ENCODE peak calls at places on chromosomes 12 and 14, in six cellular contexts. X is psoas muscle, C is ovary, I is GM06990, D is HFF-Myc, M is Panc1. Q is an unnamed sample.

GRCh38 chr14:104481323-104481722 is 98.2 kb upstream of the C14orf180 start:
- DNase-seq in X (no peak), C (no peak), I (no peak), D (no peak), M (no peak), Q (no peak)

GRCh38 chr14:77508249-77508648 is 9.6 kb upstream of the ISM2 start:
- DNase-seq in X (no peak), C (no peak), I (no peak), D (no peak), M (no peak), Q (no peak)

GRCh38 chr14:57732886-57733285 is 133.0 kb downstream of the SLC35F4 start:
- DNase-seq in X (no peak), C (no peak), I (no peak), D (no peak), M (no peak), Q (no peak)

GRCh38 chr12:2498961-2499500 is 295.7 kb upstream of the FKBP4 start:
- DNase-seq in X (no peak), C (no peak), I (no peak), D (no peak), M (no peak), Q (no peak)

GRCh38 chr12:128930591-128930990 is 77.3 kb downstream of the GLT1D1 start:
- DNase-seq in X (no peak), C (no peak), I (no peak), D (no peak), M (no peak), Q (no peak)

GRCh38 chr14:91654836-91655235 is 77.0 kb downstream of the CATSPERB start:
- DNase-seq in X (no peak), C (no peak), I (no peak), D (no peak), M (no peak), Q (no peak)

GRCh38 chr12:47265391-47265790 is 185.6 kb upstream of the AMIGO2 start:
- DNase-seq in X (no peak), C (no peak), I (no peak), D (no peak), M (no peak), Q (no peak)

GRCh38 chr12:31849090-31849687 is 110.0 kb upstream of the RESF1 start:
- DNase-seq in X (no peak), C (no peak), I (no peak), D (no peak), M (no peak), Q (no peak)

GRCh38 chr12:12622418-12622817 is 10.7 kb downstream of the CREBL2 start:
- DNase-seq in X (no peak), C (no peak), I (no peak), D (no peak), M (no peak), Q (no peak)

GRCh38 chr14:20682127-20682434 is 2.3 kb upstream of the RNASE4 start:
- DNase-seq in X (no peak), C (peak; percentile 47), I (no peak), D (no peak), M (no peak), Q (no peak)

GRCh38 chr12:127957001-127957660 is 309.8 kb upstream of the TMEM132C start:
- DNase-seq in X (no peak), C (no peak), I (no peak), D (no peak), M (no peak), Q (no peak)

GRCh38 chr12:107518868-107519267 is 166.7 kb upstream of the PWP1 start:
- DNase-seq in X (no peak), C (no peak), I (no peak), D (no peak), M (no peak), Q (no peak)

GRCh38 chr12:15956413-15957185 is 45.5 kb downstream of the DERA start:
- DNase-seq in X (no peak), C (no peak), I (no peak), D (no peak), M (no peak), Q (no peak)

GRCh38 chr12:2893007-2893406 is 2.3 kb downstream of the TULP3 start:
- DNase-seq in X (peak; percentile 29), C (peak; percentile 35), I (no peak), D (peak; percentile 75), M (no peak), Q (no peak)

GRCh38 chr14:44453433-44454171 is 53.5 kb downstream of the FSCB start:
- DNase-seq in X (no peak), C (no peak), I (no peak), D (no peak), M (no peak), Q (no peak)

GRCh38 chr12:30515351-30515750 is 180.3 kb downstream of the IPO8 start:
- DNase-seq in X (no peak), C (no peak), I (no peak), D (peak; percentile 1), M (no peak), Q (no peak)

GRCh38 chr12:78284417-78284816 is 453.7 kb downstream of the NAV3 start:
- DNase-seq in X (no peak), C (no peak), I (no peak), D (no peak), M (no peak), Q (no peak)

GRCh38 chr12:72872986-72873385 is 600.8 kb downstream of the TRHDE start:
- DNase-seq in X (no peak), C (no peak), I (no peak), D (no peak), M (no peak), Q (no peak)

GRCh38 chr12:95002754-95003153 is 743 bp downstream of the NDUFA12 start:
- DNase-seq in X (no peak), C (no peak), I (no peak), D (no peak), M (no peak), Q (no peak)

GRCh38 chr14:105213396-105213795 is 32.3 kb upstream of the NUDT14 start:
- DNase-seq in X (no peak), C (no peak), I (no peak), D (no peak), M (no peak), Q (no peak)

GRCh38 chr12:93813181-93813580 is 136.0 kb downstream of the CRADD start:
- DNase-seq in X (no peak), C (no peak), I (no peak), D (no peak), M (no peak), Q (no peak)

GRCh38 chr12:14810953-14811483 is 3.0 kb downstream of the SMCO3 start:
- DNase-seq in X (no peak), C (no peak), I (no peak), D (no peak), M (no peak), Q (no peak)

GRCh38 chr12:24562761-24563392 is 386.0 kb downstream of the BCAT1 start:
- DNase-seq in X (peak; percentile 42), C (peak; percentile 74), I (peak; percentile 9), D (no peak), M (no peak), Q (peak; percentile 56)

GRCh38 chr14:71497645-71498086 is 434.6 kb upstream of the RGS6 start:
- DNase-seq in X (no peak), C (no peak), I (peak; percentile 87), D (no peak), M (no peak), Q (peak; percentile 39)

GRCh38 chr14:81247271-81247766 is 26.6 kb upstream of the GTF2A1 start:
- DNase-seq in X (no peak), C (no peak), I (no peak), D (no peak), M (no peak), Q (no peak)

DNA sequence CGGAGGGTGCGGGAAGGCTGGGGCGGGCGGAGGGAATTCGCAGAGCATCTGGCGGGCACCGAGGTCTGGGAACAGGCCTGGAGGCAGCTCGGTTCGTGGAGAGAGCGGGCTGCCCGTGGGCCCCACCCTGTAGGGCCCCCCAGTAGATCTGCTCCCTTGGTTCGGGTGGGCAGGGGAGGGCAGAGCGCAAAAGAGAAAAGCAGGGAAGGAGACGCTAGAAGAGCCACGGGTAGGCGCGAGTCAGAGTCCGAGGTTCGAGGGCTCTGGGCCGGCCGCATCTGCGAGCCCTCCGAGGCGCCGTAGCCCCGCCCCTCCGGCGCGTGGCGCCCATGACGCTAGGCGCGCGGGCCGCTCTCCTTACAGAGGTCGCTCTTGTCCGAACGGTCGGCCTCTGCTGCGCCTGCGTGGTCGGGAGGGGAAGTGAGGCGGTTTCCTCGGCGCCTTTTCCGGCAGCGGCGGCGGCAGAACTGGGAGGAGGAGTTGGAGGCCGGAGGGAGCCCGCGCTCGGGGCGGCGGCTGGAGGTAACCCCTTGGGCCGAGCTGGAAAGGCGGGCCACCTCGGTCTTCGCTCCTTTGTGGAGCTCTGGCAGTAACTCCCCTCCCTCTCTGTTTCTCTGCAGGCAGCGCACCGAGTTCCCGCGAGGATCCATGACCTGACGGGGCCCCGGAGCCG is at the start of gene ARF6:
- DNase-seq in X (peak; percentile 100), C (peak; percentile 99), I (peak; percentile 99), D (peak; percentile 86), M (no peak), Q (peak; percentile 98)
- TF ChIP-seq CTCF in X (no peak), C (peak; percentile 30), I (no peak), D (no peak), M (no peak), Q (peak; percentile 43)

DNA sequence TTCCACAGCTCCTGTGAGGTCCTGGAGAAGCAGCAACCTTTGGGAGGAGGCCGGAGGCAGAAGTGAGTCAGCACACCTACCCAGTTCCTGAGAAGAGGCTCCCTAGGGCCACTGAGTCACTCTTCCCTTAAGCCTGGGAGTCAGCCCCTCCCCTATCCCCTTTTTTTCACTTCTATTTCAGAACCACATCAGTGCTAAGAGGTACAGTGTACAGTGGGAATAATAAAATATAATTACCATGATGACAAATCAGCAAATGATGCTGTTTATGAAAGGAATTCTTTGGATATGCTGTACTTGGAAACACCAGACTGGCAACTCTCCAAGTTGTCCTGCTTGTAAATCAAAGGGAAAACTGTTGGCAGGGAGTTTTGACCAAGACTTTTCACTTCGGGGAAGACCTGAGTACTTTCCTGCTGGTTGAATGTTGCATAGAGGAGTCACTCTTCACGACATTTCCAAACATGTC is 7.8 kb upstream of the TBPL2 start:
- DNase-seq in X (peak; percentile 29), C (no peak), I (no peak), D (peak; percentile 67), M (peak; percentile 92), Q (no peak)
- TF ChIP-seq CTCF in X (no peak), C (no peak), I (no peak), D (no peak), M (no peak), Q (no peak)

GRCh38 chr12:45121224-45121623 is 70.3 kb upstream of the DBX2 start:
- DNase-seq in X (no peak), C (no peak), I (no peak), D (no peak), M (no peak), Q (no peak)
- TF ChIP-seq CTCF in X (no peak), C (no peak), I (peak; percentile 32), D (no peak), M (peak; percentile 29), Q (no peak)

GRCh38 chr14:94290197-94290596 is 2.9 kb downstream of the SERPINA10 start:
- DNase-seq in X (no peak), C (no peak), I (no peak), D (no peak), M (no peak), Q (no peak)
- TF ChIP-seq CTCF in X (no peak), C (no peak), I (no peak), D (no peak), M (no peak), Q (no peak)

GRCh38 chr12:88578821-88579518 is 1.3 kb downstream of the KITLG start:
- DNase-seq in X (peak; percentile 11), C (no peak), I (no peak), D (no peak), M (no peak), Q (peak; percentile 12)
- TF ChIP-seq CTCF in X (peak; percentile 41), C (no peak), I (no peak), D (peak; percentile 31), M (peak; percentile 56), Q (no peak)